ENCODE peak calls at places on chromosomes 5 and 9, in four cellular contexts. O is caudate nucleus, Y is GM12865, T is NCI-H69. P is an unnamed sample.

GRCh38 chr9:120877276-120878034 is 467 bp upstream of the PHF19 start:
- DNase-seq in O (peak), Y (peak), T (peak), P (peak)

GRCh38 chr5:120614512-120614911 is 150.4 kb downstream of the PRR16 start:
- DNase-seq in O (no peak), Y (no peak), T (no peak), P (peak)

GRCh38 chr5:160464466-160464797 is 42.8 kb downstream of the PTTG1 start:
- DNase-seq in O (no peak), Y (no peak), T (no peak), P (no peak)

GRCh38 chr9:114643001-114643400 is 14.6 kb downstream of the TEX53 start:
- DNase-seq in O (no peak), Y (no peak), T (no peak), P (no peak)

GRCh38 chr5:144332265-144332664 is 161.6 kb downstream of the KCTD16 start:
- DNase-seq in O (no peak), Y (no peak), T (peak), P (peak)

GRCh38 chr5:13606051-13606450 is 338.4 kb downstream of the DNAH5 start:
- DNase-seq in O (no peak), Y (no peak), T (peak), P (no peak)

GRCh38 chr5:160520609-160521391 is 99.1 kb downstream of the PTTG1 start:
- DNase-seq in O (no peak), Y (no peak), T (no peak), P (no peak)

GRCh38 chr5:157301066-157301465 is 35.1 kb downstream of the CYFIP2 start:
- DNase-seq in O (no peak), Y (no peak), T (no peak), P (no peak)

GRCh38 chr5:171309526-171310333 is 682 bp downstream of the TLX3 start:
- DNase-seq in O (no peak), Y (no peak), T (no peak), P (no peak)

GRCh38 chr5:65395526-65396155 is 86.1 kb downstream of the ADAMTS6 start:
- DNase-seq in O (no peak), Y (no peak), T (peak), P (peak)

GRCh38 chr9:108056083-108056804 is 566.7 kb upstream of the KLF4 start:
- DNase-seq in O (no peak), Y (no peak), T (peak), P (peak)

GRCh38 chr9:118938581-118938980 is 430.7 kb downstream of the BRINP1 start:
- DNase-seq in O (no peak), Y (no peak), T (no peak), P (no peak)

GRCh38 chr9:124040935-124041816 is 29.6 kb downstream of the LHX2 start:
- DNase-seq in O (no peak), Y (peak), T (peak), P (no peak)